ENCODE peak calls at places on chromosomes 11 and 22, in ten cellular contexts. X is cardiac fibroblast; U is brain microvascular endothelial cell; T is CD8-positive, alpha-beta memory T cell; R is BJ; F is AG09309; Z is stimulated activated CD4-positive, alpha-beta T cell treated with anti-CD3 and anti-CD28 coated beads, Interleukin-2, amount 100 ng/mL, for 48 hours; Y is EH; E is psoas muscle; M is activated naive CD8-positive, alpha-beta T cell treated with anti-CD3 and anti-CD28 coated beads for 36 hours. A is an unnamed sample.

GRCh38 chr11:18707811-18708340 is 9.3 kb downstream of the TMEM86A start:
- DNase-seq in X (no peak), U (no peak), T (no peak), R (no peak), F (no peak), Z (no peak), Y (no peak), E (no peak), M (no peak), A (no peak)

GRCh38 chr22:48238018-48238915 is 1475.8 kb downstream of the TBC1D22A start:
- DNase-seq in X (no peak), U (no peak), T (no peak), R (no peak), F (no peak), Z (no peak), Y (no peak), E (no peak), M (no peak), A (no peak)

GRCh38 chr11:40219401-40219800 is 1240.1 kb downstream of the LRRC4C start:
- DNase-seq in X (no peak), U (no peak), T (no peak), R (no peak), F (no peak), Z (no peak), Y (no peak), E (no peak), M (no peak), A (no peak)

GRCh38 chr11:82927264-82927880 is 25.8 kb downstream of the DDIAS start:
- DNase-seq in X (peak), U (peak), T (peak), R (no peak), F (peak), Z (no peak), Y (peak), E (no peak), M (no peak), A (no peak)

GRCh38 chr22:44407404-44408226 is 90.4 kb downstream of the RTL6 start:
- DNase-seq in X (no peak), U (no peak), T (no peak), R (no peak), F (no peak), Z (no peak), Y (no peak), E (peak), M (no peak), A (no peak)

GRCh38 chr11:72609045-72609444 is 65.2 kb downstream of the PDE2A start:
- DNase-seq in X (peak), U (no peak), T (no peak), R (no peak), F (no peak), Z (no peak), Y (peak), E (no peak), M (no peak), A (no peak)

GRCh38 chr22:47129902-47130301 is 367.5 kb downstream of the TBC1D22A start:
- DNase-seq in X (no peak), U (no peak), T (no peak), R (no peak), F (no peak), Z (no peak), Y (no peak), E (no peak), M (no peak), A (no peak)

GRCh38 chr11:92948116-92948515 is 21.3 kb upstream of the MTNR1B start:
- DNase-seq in X (no peak), U (no peak), T (no peak), R (no peak), F (no peak), Z (no peak), Y (no peak), E (no peak), M (no peak), A (no peak)

GRCh38 chr11:66858939-66859685 is 2.2 kb downstream of the LRFN4 start:
- DNase-seq in X (no peak), U (no peak), T (no peak), R (no peak), F (no peak), Z (no peak), Y (no peak), E (no peak), M (no peak), A (no peak)

GRCh38 chr11:68841718-68842426 is at the start of gene CPT1A:
- DNase-seq in X (peak), U (no peak), T (peak), R (no peak), F (no peak), Z (peak), Y (peak), E (peak), M (peak), A (no peak)

GRCh38 chr11:133828861-133829260 is 16.5 kb downstream of the SPATA19 start:
- DNase-seq in X (no peak), U (no peak), T (no peak), R (no peak), F (no peak), Z (no peak), Y (no peak), E (no peak), M (no peak), A (no peak)

GRCh38 chr11:48003926-48004325 is 23.6 kb downstream of the PTPRJ start:
- DNase-seq in X (no peak), U (no peak), T (no peak), R (no peak), F (no peak), Z (no peak), Y (no peak), E (no peak), M (no peak), A (no peak)

GRCh38 chr11:68093565-68093964 is 27.6 kb downstream of the CHKA start:
- DNase-seq in X (no peak), U (no peak), T (no peak), R (no peak), F (no peak), Z (no peak), Y (no peak), E (no peak), M (no peak), A (no peak)

GRCh38 chr11:61610905-61611304 is 30.0 kb upstream of the SYT7 start:
- DNase-seq in X (no peak), U (no peak), T (no peak), R (no peak), F (no peak), Z (no peak), Y (no peak), E (no peak), M (no peak), A (no peak)

GRCh38 chr11:120023120-120023519 is 114.8 kb downstream of the TRIM29 start:
- DNase-seq in X (no peak), U (no peak), T (no peak), R (no peak), F (no peak), Z (no peak), Y (no peak), E (no peak), M (no peak), A (no peak)

GRCh38 chr11:102849319-102849718 is 5.9 kb upstream of the MMP3 start:
- DNase-seq in X (peak), U (no peak), T (no peak), R (peak), F (peak), Z (no peak), Y (peak), E (no peak), M (no peak), A (no peak)

GRCh38 chr11:2574043-2574552 is 125.7 kb downstream of the KCNQ1OT1 start:
- DNase-seq in X (no peak), U (no peak), T (no peak), R (no peak), F (no peak), Z (no peak), Y (no peak), E (peak), M (no peak), A (no peak)

GRCh38 chr22:25111579-25112517 is 87.8 kb upstream of the CRYBB3 start:
- DNase-seq in X (no peak), U (no peak), T (no peak), R (no peak), F (no peak), Z (no peak), Y (no peak), E (peak), M (peak), A (no peak)

GRCh38 chr11:12205330-12205729 is 94.9 kb downstream of the MICAL2 start:
- DNase-seq in X (peak), U (no peak), T (no peak), R (no peak), F (no peak), Z (no peak), Y (peak), E (no peak), M (no peak), A (no peak)

GRCh38 chr11:31779268-31779879 is 31.7 kb downstream of the PAX6 start:
- DNase-seq in X (peak), U (peak), T (no peak), R (no peak), F (peak), Z (no peak), Y (peak), E (no peak), M (no peak), A (no peak)

GRCh38 chr11:72263363-72263762 is 19.4 kb upstream of the PHOX2A start:
- DNase-seq in X (peak), U (peak), T (no peak), R (no peak), F (peak), Z (no peak), Y (peak), E (no peak), M (no peak), A (no peak)

GRCh38 chr11:118705796-118706545 is 26.5 kb upstream of the TREH start:
- DNase-seq in X (no peak), U (no peak), T (no peak), R (no peak), F (no peak), Z (no peak), Y (no peak), E (no peak), M (no peak), A (no peak)

GRCh38 chr11:1553808-1554594 is 18.1 kb downstream of the DUSP8 start:
- DNase-seq in X (no peak), U (no peak), T (no peak), R (no peak), F (no peak), Z (no peak), Y (no peak), E (no peak), M (no peak), A (no peak)